ENCODE peak calls at places on chromosomes 4 and X, in four cellular contexts. R is pancreas, E is H9, Q is transverse colon. P is an unnamed sample. For H3K4me1, the result is how much of the 10 kb centered on the place peaks cover.

GRCh38 chrX:37491686-37492085 is 79.8 kb upstream of the LANCL3 start:
- DNase-seq in R (peak), E (no peak), Q (no peak), P (no peak)

GRCh38 chrX:10393899-10394298 is 226.5 kb downstream of the MID1 start:
- DNase-seq in E (no peak), Q (no peak), R (no peak), P (no peak)

GRCh38 chr4:102612824-102613366 is 111.7 kb downstream of the NFKB1 start:
- DNase-seq in R (no peak), Q (no peak), E (no peak), P (peak)

GRCh38 chrX:107725761-107726555 is 49.6 kb downstream of the TSC22D3 start:
- DNase-seq in E (no peak), R (no peak), Q (no peak), P (no peak)

GRCh38 chr4:190015538-190016368 is 11.3 kb downstream of the FRG2 start:
- DNase-seq in E (peak), R (peak), Q (no peak), P (no peak)

GRCh38 chr4:823093-823760 is 2.7 kb downstream of the CPLX1 start:
- DNase-seq in Q (no peak), E (no peak), R (peak), P (no peak)

GRCh38 chr4:146192060-146192459 is 16.5 kb downstream of the LSM6 start:
- DNase-seq in Q (peak), E (no peak), R (no peak), P (no peak)

GRCh38 chrX:133440081-133440796 is 24.9 kb upstream of the GPC4 start:
- DNase-seq in E (peak), Q (no peak), R (no peak), P (no peak)

GRCh38 chr4:184843984-184844554 is 18.3 kb upstream of the ACSL1 start:
- DNase-seq in Q (no peak), R (no peak), E (no peak), P (no peak)

GRCh38 chr4:157072002-157072401 is 3.9 kb upstream of the GLRB start:
- DNase-seq in E (no peak), R (no peak), Q (no peak), P (no peak)

GRCh38 chr4:10129196-10130185 is 12.9 kb upstream of the WDR1 start:
- DNase-seq in R (no peak), Q (no peak), E (no peak), P (peak)

GRCh38 chr4:26809811-26810210 is 50.8 kb upstream of the STIM2 start:
- DNase-seq in R (no peak), E (no peak), Q (no peak), P (no peak)

GRCh38 chrX:17689971-17690409 is 47.3 kb upstream of the SCML1 start:
- DNase-seq in E (no peak), R (no peak), Q (peak), P (no peak)

GRCh38 chrX:116384406-116384805 is 52.0 kb upstream of the SLC6A14 start:
- DNase-seq in Q (no peak), R (no peak), E (no peak), P (no peak)

GRCh38 chrX:5051831-5052491 is 1176.7 kb downstream of the NLGN4X start:
- DNase-seq in R (no peak), Q (peak), E (no peak), P (peak)

GRCh38 chrX:101507372-101507771 is 22.1 kb downstream of the ARMCX4 start:
- DNase-seq in E (no peak), Q (no peak), R (no peak), P (peak)

GRCh38 chrX:48794340-48794920 is 7.4 kb upstream of the HDAC6 start:
- DNase-seq in R (no peak), E (no peak), Q (no peak), P (no peak)

GRCh38 chr4:53714377-53715140 is 123.3 kb upstream of the LNX1 start:
- DNase-seq in R (no peak), Q (no peak), E (no peak), P (peak)

GRCh38 chr4:53713296-53713695 is 122.0 kb upstream of the LNX1 start:
- DNase-seq in R (no peak), E (no peak), Q (no peak), P (no peak)

GRCh38 chr4:53711916-53712315 is 120.6 kb upstream of the LNX1 start:
- DNase-seq in R (no peak), E (no peak), Q (no peak), P (no peak)

GRCh38 chr4:53712326-53712725 is 121.0 kb upstream of the LNX1 start:
- DNase-seq in E (no peak), Q (no peak), R (no peak), P (no peak)

GRCh38 chr4:53713767-53714166 is 122.5 kb upstream of the LNX1 start:
- DNase-seq in E (no peak), R (no peak), Q (no peak), P (no peak)
- H3K4me1 ChIP-seq in E (under half), R (under half), Q (under half), P (under half)

GRCh38 chr4:176563591-176563990 is 229.1 kb downstream of the VEGFC start:
- DNase-seq in R (no peak), E (no peak), Q (no peak), P (no peak)
- TF ChIP-seq CTCF in R (no peak), E (no peak), Q (no peak), P (peak)

DNA sequence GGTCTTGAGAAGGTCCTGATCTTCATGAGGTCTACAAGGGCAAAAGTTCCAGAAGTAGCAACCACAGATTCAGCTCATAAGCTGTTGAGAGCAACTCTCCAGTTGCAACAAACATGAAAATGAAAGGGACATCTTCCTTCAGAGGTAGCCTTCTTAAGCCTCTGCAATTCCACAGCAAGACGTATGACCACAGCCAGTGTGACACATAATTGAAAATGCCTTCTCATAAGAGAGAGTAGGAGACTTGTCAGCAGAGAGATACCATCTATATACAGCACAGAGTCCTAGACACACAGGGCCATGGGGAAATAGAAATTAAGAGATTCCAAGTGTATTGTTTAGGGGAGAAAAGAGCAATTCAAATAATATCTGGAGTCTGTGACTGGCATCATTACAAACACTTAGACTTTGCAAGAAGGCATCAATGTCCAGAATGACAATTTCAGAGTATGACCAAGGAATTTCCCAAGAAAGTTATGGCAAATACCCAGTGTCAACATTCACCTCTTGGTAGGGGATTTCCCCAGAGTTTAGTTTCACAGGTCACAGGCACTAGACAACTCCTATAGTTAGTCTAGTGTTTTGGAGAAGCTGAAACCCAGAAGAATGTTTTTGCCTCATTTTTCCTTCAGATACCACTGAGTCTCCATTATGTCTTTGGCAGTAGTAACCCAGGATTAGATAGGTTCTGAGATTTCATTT is 340.3 kb downstream of the ZNF674 start:
- DNase-seq in R (no peak), Q (no peak), E (no peak), P (no peak)
- H3K4me1 ChIP-seq in R (under half), Q (under half), E (under half), P (under half)

DNA sequence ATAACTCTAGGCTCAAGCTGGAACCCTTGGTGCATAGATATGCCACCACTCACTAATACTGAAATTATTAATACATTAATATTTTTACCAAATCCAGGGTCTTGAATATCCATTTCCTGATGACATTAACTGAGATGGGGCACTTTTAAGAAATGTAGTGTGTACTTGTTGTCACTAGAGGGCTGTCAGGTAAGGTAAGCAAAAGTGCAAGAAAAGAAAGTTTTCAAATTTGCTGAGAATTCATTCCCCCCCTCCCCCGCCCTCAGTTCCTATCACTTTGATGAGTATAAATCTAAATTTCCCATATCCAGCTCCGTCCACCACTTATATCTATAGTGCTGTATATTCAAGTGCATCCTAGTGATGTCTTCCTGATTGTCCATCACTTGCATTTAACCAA is 20.5 kb upstream of the WDR44 start:
- DNase-seq in E (no peak), Q (no peak), R (no peak), P (no peak)
- TF ChIP-seq CTCF in E (peak), Q (no peak), R (no peak), P (peak)

GRCh38 chrX:333611-334311 is 15.2 kb upstream of the GTPBP6 start:
- DNase-seq in Q (no peak), E (no peak), R (peak), P (no peak)
- H3K4me1 ChIP-seq in Q (under half), E (under half), R (under half), P (under half)

DNA sequence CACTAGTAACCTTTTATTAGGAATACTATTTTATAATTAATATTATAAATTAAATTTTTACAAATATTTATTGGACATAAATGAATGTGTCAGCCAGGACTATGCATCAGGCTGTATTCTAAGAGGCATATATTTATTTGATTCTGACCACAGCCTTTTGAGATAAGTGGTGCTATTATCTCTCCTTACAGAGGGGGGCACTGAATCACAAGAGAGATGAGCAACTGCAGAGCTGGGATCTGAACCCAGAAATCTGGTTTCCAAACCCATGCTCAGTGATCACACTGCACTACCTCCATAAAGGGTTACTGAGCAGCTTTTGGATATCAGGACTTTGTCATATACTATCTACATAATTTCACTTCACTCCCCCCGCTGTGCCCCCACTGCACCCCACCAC is 322.0 kb downstream of the TMA16 start:
- DNase-seq in Q (no peak), R (no peak), E (no peak), P (no peak)
- TF ChIP-seq CTCF in Q (no peak), R (no peak), E (peak), P (peak)

GRCh38 chr4:51885371-51885770 is 42.4 kb downstream of the DCUN1D4 start:
- DNase-seq in R (no peak), Q (no peak), E (peak), P (peak)
- H3K4me1 ChIP-seq in R (under half), Q (under half), E (under half), P (under half)

DNA sequence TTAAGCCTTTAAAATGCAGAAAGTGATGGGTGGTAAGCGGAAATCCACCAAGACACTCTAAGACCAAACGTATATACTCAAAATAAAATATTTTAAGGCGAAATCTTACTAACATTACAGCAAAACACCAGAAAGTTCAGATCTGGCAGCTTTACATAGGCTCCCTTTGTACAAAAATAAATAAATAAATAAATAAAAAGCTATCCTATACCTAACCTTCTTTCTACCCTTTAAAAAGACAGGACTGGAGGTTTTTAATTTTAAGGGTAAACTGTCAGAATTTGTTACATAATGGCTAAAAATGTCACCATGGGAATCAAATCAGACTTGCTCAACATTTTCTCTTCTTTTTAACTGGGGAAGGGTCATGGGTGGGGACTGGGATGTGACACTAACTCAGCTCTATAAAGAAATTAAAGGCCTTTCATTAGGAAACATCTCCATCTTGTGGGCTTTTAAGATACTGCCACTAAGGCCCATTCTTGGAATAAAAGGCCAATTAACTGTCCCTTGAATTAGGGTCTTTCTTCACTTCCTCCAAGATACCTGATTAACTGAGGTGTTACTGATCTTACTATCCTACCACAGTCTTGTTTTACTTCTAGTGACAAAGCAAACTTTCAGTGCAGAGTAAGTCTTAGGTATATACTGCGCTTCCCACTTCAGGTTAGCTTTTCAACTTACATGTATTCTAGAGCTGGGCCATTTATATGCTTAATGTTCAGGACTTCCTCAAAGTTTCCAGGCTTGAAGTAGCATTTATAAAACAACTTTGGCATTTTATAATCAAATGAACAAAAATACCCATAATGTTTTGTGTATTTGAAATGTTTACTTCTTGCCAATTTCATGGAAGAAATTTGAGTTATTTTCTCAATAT is 13.3 kb downstream of the HNRNPD start:
- DNase-seq in E (no peak), Q (no peak), R (no peak), P (no peak)
- TF ChIP-seq CTCF in E (peak), Q (peak), R (peak), P (peak)

GRCh38 chr4:163606885-163607284 is 112.4 kb downstream of the TMA16 start:
- DNase-seq in R (no peak), Q (no peak), E (no peak), P (no peak)
- H3K4me1 ChIP-seq in R (under half), Q (under half), E (under half), P (under half)

P was measured in foreskin keratinocyte.